ENCODE peak calls at places on chromosomes 6 and 20, in ten cellular contexts. One of them, this sample, is unnamed.

GRCh38 chr6:33492093-33492492 is 37.7 kb downstream of the ZBTB9 start:
- DNase-seq in kidney glomerular epithelial cell: no peak
- DNase-seq in germinal center: no peak
- DNase-seq in activated CD4-positive, alpha-beta T cell treated with anti-CD3 and anti-CD28 coated beads, Interleukin-2, amount 10 ng/mL, durations not matched to agents 7 days and 5 days: no peak
- DNase-seq in sciatic nerve: no peak
- DNase-seq in naive B cell: no peak
- DNase-seq in lower leg skin: peak
- DNase-seq in bronchial epithelial cell: no peak
- DNase-seq in activated T-helper 1 cell treated with Interleukin-2 at 50 U/mL for 16 hours: no peak
- DNase-seq in stimulated activated CD4-positive, alpha-beta T cell treated with anti-CD3 and anti-CD28 coated beads, Interleukin-2, amount 100 ng/mL, for 48 hours: no peak
- DNase-seq in this sample: peak

GRCh38 chr6:142902636-142903053 is 42.3 kb downstream of the HIVEP2 start:
- DNase-seq in bronchial epithelial cell: peak
- DNase-seq in stimulated activated CD4-positive, alpha-beta T cell treated with anti-CD3 and anti-CD28 coated beads, Interleukin-2, amount 100 ng/mL, for 48 hours: peak
- DNase-seq in activated T-helper 1 cell treated with Interleukin-2 at 50 U/mL for 16 hours: peak
- DNase-seq in germinal center: no peak
- DNase-seq in activated CD4-positive, alpha-beta T cell treated with anti-CD3 and anti-CD28 coated beads, Interleukin-2, amount 10 ng/mL, durations not matched to agents 7 days and 5 days: peak
- DNase-seq in sciatic nerve: peak
- DNase-seq in naive B cell: peak
- DNase-seq in lower leg skin: no peak
- DNase-seq in kidney glomerular epithelial cell: peak
- DNase-seq in this sample: peak

GRCh38 chr6:145169726-145170125 is 565.6 kb downstream of the EPM2A start:
- DNase-seq in lower leg skin: no peak
- DNase-seq in bronchial epithelial cell: no peak
- DNase-seq in naive B cell: no peak
- DNase-seq in germinal center: no peak
- DNase-seq in stimulated activated CD4-positive, alpha-beta T cell treated with anti-CD3 and anti-CD28 coated beads, Interleukin-2, amount 100 ng/mL, for 48 hours: no peak
- DNase-seq in sciatic nerve: no peak
- DNase-seq in activated CD4-positive, alpha-beta T cell treated with anti-CD3 and anti-CD28 coated beads, Interleukin-2, amount 10 ng/mL, durations not matched to agents 7 days and 5 days: no peak
- DNase-seq in activated T-helper 1 cell treated with Interleukin-2 at 50 U/mL for 16 hours: no peak
- DNase-seq in kidney glomerular epithelial cell: no peak
- DNase-seq in this sample: no peak

GRCh38 chr6:13026557-13026956 is 301.8 kb downstream of the TBC1D7 start:
- DNase-seq in activated CD4-positive, alpha-beta T cell treated with anti-CD3 and anti-CD28 coated beads, Interleukin-2, amount 10 ng/mL, durations not matched to agents 7 days and 5 days: no peak
- DNase-seq in bronchial epithelial cell: no peak
- DNase-seq in naive B cell: no peak
- DNase-seq in stimulated activated CD4-positive, alpha-beta T cell treated with anti-CD3 and anti-CD28 coated beads, Interleukin-2, amount 100 ng/mL, for 48 hours: no peak
- DNase-seq in activated T-helper 1 cell treated with Interleukin-2 at 50 U/mL for 16 hours: no peak
- DNase-seq in lower leg skin: no peak
- DNase-seq in sciatic nerve: no peak
- DNase-seq in kidney glomerular epithelial cell: no peak
- DNase-seq in germinal center: no peak
- DNase-seq in this sample: no peak

GRCh38 chr20:55253765-55254164 is 751.6 kb downstream of the CBLN4 start:
- DNase-seq in stimulated activated CD4-positive, alpha-beta T cell treated with anti-CD3 and anti-CD28 coated beads, Interleukin-2, amount 100 ng/mL, for 48 hours: no peak
- DNase-seq in activated T-helper 1 cell treated with Interleukin-2 at 50 U/mL for 16 hours: no peak
- DNase-seq in activated CD4-positive, alpha-beta T cell treated with anti-CD3 and anti-CD28 coated beads, Interleukin-2, amount 10 ng/mL, durations not matched to agents 7 days and 5 days: no peak
- DNase-seq in bronchial epithelial cell: no peak
- DNase-seq in sciatic nerve: no peak
- DNase-seq in kidney glomerular epithelial cell: peak
- DNase-seq in lower leg skin: no peak
- DNase-seq in germinal center: no peak
- DNase-seq in naive B cell: no peak
- DNase-seq in this sample: no peak

GRCh38 chr6:144400321-144400720 is 115.2 kb downstream of the UTRN start:
- DNase-seq in sciatic nerve: no peak
- DNase-seq in activated T-helper 1 cell treated with Interleukin-2 at 50 U/mL for 16 hours: no peak
- DNase-seq in bronchial epithelial cell: no peak
- DNase-seq in kidney glomerular epithelial cell: no peak
- DNase-seq in lower leg skin: no peak
- DNase-seq in activated CD4-positive, alpha-beta T cell treated with anti-CD3 and anti-CD28 coated beads, Interleukin-2, amount 10 ng/mL, durations not matched to agents 7 days and 5 days: no peak
- DNase-seq in naive B cell: no peak
- DNase-seq in stimulated activated CD4-positive, alpha-beta T cell treated with anti-CD3 and anti-CD28 coated beads, Interleukin-2, amount 100 ng/mL, for 48 hours: no peak
- DNase-seq in germinal center: no peak
- DNase-seq in this sample: no peak

GRCh38 chr20:45037050-45037449 is 63.9 kb downstream of the KCNS1 start:
- DNase-seq in naive B cell: no peak
- DNase-seq in lower leg skin: no peak
- DNase-seq in activated T-helper 1 cell treated with Interleukin-2 at 50 U/mL for 16 hours: no peak
- DNase-seq in sciatic nerve: no peak
- DNase-seq in kidney glomerular epithelial cell: peak
- DNase-seq in activated CD4-positive, alpha-beta T cell treated with anti-CD3 and anti-CD28 coated beads, Interleukin-2, amount 10 ng/mL, durations not matched to agents 7 days and 5 days: no peak
- DNase-seq in bronchial epithelial cell: peak
- DNase-seq in stimulated activated CD4-positive, alpha-beta T cell treated with anti-CD3 and anti-CD28 coated beads, Interleukin-2, amount 100 ng/mL, for 48 hours: no peak
- DNase-seq in germinal center: no peak
- DNase-seq in this sample: no peak

GRCh38 chr6:27020553-27020880 is 227.0 kb upstream of the PRSS16 start:
- DNase-seq in germinal center: no peak
- DNase-seq in stimulated activated CD4-positive, alpha-beta T cell treated with anti-CD3 and anti-CD28 coated beads, Interleukin-2, amount 100 ng/mL, for 48 hours: no peak
- DNase-seq in sciatic nerve: no peak
- DNase-seq in activated T-helper 1 cell treated with Interleukin-2 at 50 U/mL for 16 hours: no peak
- DNase-seq in kidney glomerular epithelial cell: no peak
- DNase-seq in lower leg skin: no peak
- DNase-seq in activated CD4-positive, alpha-beta T cell treated with anti-CD3 and anti-CD28 coated beads, Interleukin-2, amount 10 ng/mL, durations not matched to agents 7 days and 5 days: no peak
- DNase-seq in naive B cell: no peak
- DNase-seq in bronchial epithelial cell: no peak
- DNase-seq in this sample: no peak

GRCh38 chr20:31681769-31682168 is 40.9 kb downstream of the BCL2L1 start:
- DNase-seq in naive B cell: no peak
- DNase-seq in kidney glomerular epithelial cell: no peak
- DNase-seq in stimulated activated CD4-positive, alpha-beta T cell treated with anti-CD3 and anti-CD28 coated beads, Interleukin-2, amount 100 ng/mL, for 48 hours: no peak
- DNase-seq in bronchial epithelial cell: no peak
- DNase-seq in lower leg skin: no peak
- DNase-seq in sciatic nerve: no peak
- DNase-seq in activated CD4-positive, alpha-beta T cell treated with anti-CD3 and anti-CD28 coated beads, Interleukin-2, amount 10 ng/mL, durations not matched to agents 7 days and 5 days: no peak
- DNase-seq in germinal center: no peak
- DNase-seq in activated T-helper 1 cell treated with Interleukin-2 at 50 U/mL for 16 hours: no peak
- DNase-seq in this sample: no peak

GRCh38 chr6:125300992-125301434 is 754 bp downstream of the HDDC2 start:
- DNase-seq in germinal center: no peak
- DNase-seq in sciatic nerve: no peak
- DNase-seq in activated T-helper 1 cell treated with Interleukin-2 at 50 U/mL for 16 hours: no peak
- DNase-seq in lower leg skin: no peak
- DNase-seq in bronchial epithelial cell: peak
- DNase-seq in kidney glomerular epithelial cell: peak
- DNase-seq in stimulated activated CD4-positive, alpha-beta T cell treated with anti-CD3 and anti-CD28 coated beads, Interleukin-2, amount 100 ng/mL, for 48 hours: no peak
- DNase-seq in naive B cell: no peak
- DNase-seq in activated CD4-positive, alpha-beta T cell treated with anti-CD3 and anti-CD28 coated beads, Interleukin-2, amount 10 ng/mL, durations not matched to agents 7 days and 5 days: peak
- DNase-seq in this sample: peak

GRCh38 chr20:39886650-39887190 is 802.3 kb downstream of the MAFB start:
- DNase-seq in stimulated activated CD4-positive, alpha-beta T cell treated with anti-CD3 and anti-CD28 coated beads, Interleukin-2, amount 100 ng/mL, for 48 hours: no peak
- DNase-seq in germinal center: no peak
- DNase-seq in bronchial epithelial cell: no peak
- DNase-seq in sciatic nerve: peak
- DNase-seq in naive B cell: no peak
- DNase-seq in kidney glomerular epithelial cell: no peak
- DNase-seq in activated CD4-positive, alpha-beta T cell treated with anti-CD3 and anti-CD28 coated beads, Interleukin-2, amount 10 ng/mL, durations not matched to agents 7 days and 5 days: no peak
- DNase-seq in activated T-helper 1 cell treated with Interleukin-2 at 50 U/mL for 16 hours: no peak
- DNase-seq in lower leg skin: no peak
- DNase-seq in this sample: peak

GRCh38 chr20:60752741-60753420 is 499.2 kb upstream of the CDH4 start:
- DNase-seq in bronchial epithelial cell: no peak
- DNase-seq in stimulated activated CD4-positive, alpha-beta T cell treated with anti-CD3 and anti-CD28 coated beads, Interleukin-2, amount 100 ng/mL, for 48 hours: no peak
- DNase-seq in lower leg skin: no peak
- DNase-seq in sciatic nerve: peak
- DNase-seq in naive B cell: no peak
- DNase-seq in activated T-helper 1 cell treated with Interleukin-2 at 50 U/mL for 16 hours: no peak
- DNase-seq in germinal center: no peak
- DNase-seq in activated CD4-positive, alpha-beta T cell treated with anti-CD3 and anti-CD28 coated beads, Interleukin-2, amount 10 ng/mL, durations not matched to agents 7 days and 5 days: no peak
- DNase-seq in kidney glomerular epithelial cell: no peak
- DNase-seq in this sample: no peak

GRCh38 chr6:6803180-6803978 is 214.9 kb downstream of the LY86 start:
- DNase-seq in bronchial epithelial cell: peak
- DNase-seq in germinal center: peak
- DNase-seq in activated T-helper 1 cell treated with Interleukin-2 at 50 U/mL for 16 hours: no peak
- DNase-seq in naive B cell: peak
- DNase-seq in sciatic nerve: no peak
- DNase-seq in kidney glomerular epithelial cell: peak
- DNase-seq in stimulated activated CD4-positive, alpha-beta T cell treated with anti-CD3 and anti-CD28 coated beads, Interleukin-2, amount 100 ng/mL, for 48 hours: no peak
- DNase-seq in lower leg skin: peak
- DNase-seq in activated CD4-positive, alpha-beta T cell treated with anti-CD3 and anti-CD28 coated beads, Interleukin-2, amount 10 ng/mL, durations not matched to agents 7 days and 5 days: peak
- DNase-seq in this sample: peak

GRCh38 chr6:93418448-93419303 is 683 bp downstream of the EPHA7 start:
- DNase-seq in sciatic nerve: peak
- DNase-seq in lower leg skin: peak
- DNase-seq in activated T-helper 1 cell treated with Interleukin-2 at 50 U/mL for 16 hours: no peak
- DNase-seq in activated CD4-positive, alpha-beta T cell treated with anti-CD3 and anti-CD28 coated beads, Interleukin-2, amount 10 ng/mL, durations not matched to agents 7 days and 5 days: no peak
- DNase-seq in stimulated activated CD4-positive, alpha-beta T cell treated with anti-CD3 and anti-CD28 coated beads, Interleukin-2, amount 100 ng/mL, for 48 hours: no peak
- DNase-seq in bronchial epithelial cell: peak
- DNase-seq in kidney glomerular epithelial cell: peak
- DNase-seq in germinal center: no peak
- DNase-seq in naive B cell: no peak
- DNase-seq in this sample: no peak

GRCh38 chr6:128899651-128900050 is 16.7 kb downstream of the LAMA2 start:
- DNase-seq in stimulated activated CD4-positive, alpha-beta T cell treated with anti-CD3 and anti-CD28 coated beads, Interleukin-2, amount 100 ng/mL, for 48 hours: no peak
- DNase-seq in germinal center: no peak
- DNase-seq in kidney glomerular epithelial cell: no peak
- DNase-seq in sciatic nerve: no peak
- DNase-seq in activated CD4-positive, alpha-beta T cell treated with anti-CD3 and anti-CD28 coated beads, Interleukin-2, amount 10 ng/mL, durations not matched to agents 7 days and 5 days: no peak
- DNase-seq in bronchial epithelial cell: no peak
- DNase-seq in activated T-helper 1 cell treated with Interleukin-2 at 50 U/mL for 16 hours: no peak
- DNase-seq in lower leg skin: no peak
- DNase-seq in naive B cell: no peak
- DNase-seq in this sample: no peak

GRCh38 chr6:16582437-16583150 is 178.7 kb downstream of the ATXN1 start:
- DNase-seq in sciatic nerve: no peak
- DNase-seq in activated CD4-positive, alpha-beta T cell treated with anti-CD3 and anti-CD28 coated beads, Interleukin-2, amount 10 ng/mL, durations not matched to agents 7 days and 5 days: no peak
- DNase-seq in kidney glomerular epithelial cell: peak
- DNase-seq in germinal center: no peak
- DNase-seq in stimulated activated CD4-positive, alpha-beta T cell treated with anti-CD3 and anti-CD28 coated beads, Interleukin-2, amount 100 ng/mL, for 48 hours: no peak
- DNase-seq in lower leg skin: no peak
- DNase-seq in activated T-helper 1 cell treated with Interleukin-2 at 50 U/mL for 16 hours: no peak
- DNase-seq in naive B cell: no peak
- DNase-seq in bronchial epithelial cell: peak
- DNase-seq in this sample: no peak

GRCh38 chr6:36724514-36725385 is 27.1 kb downstream of the RAB44 start:
- DNase-seq in sciatic nerve: peak
- DNase-seq in kidney glomerular epithelial cell: peak
- DNase-seq in bronchial epithelial cell: peak
- DNase-seq in lower leg skin: no peak
- DNase-seq in activated T-helper 1 cell treated with Interleukin-2 at 50 U/mL for 16 hours: no peak
- DNase-seq in germinal center: peak
- DNase-seq in stimulated activated CD4-positive, alpha-beta T cell treated with anti-CD3 and anti-CD28 coated beads, Interleukin-2, amount 100 ng/mL, for 48 hours: peak
- DNase-seq in naive B cell: no peak
- DNase-seq in activated CD4-positive, alpha-beta T cell treated with anti-CD3 and anti-CD28 coated beads, Interleukin-2, amount 10 ng/mL, durations not matched to agents 7 days and 5 days: peak
- DNase-seq in this sample: peak

GRCh38 chr6:2695464-2696095 is 55.1 kb downstream of the MYLK4 start:
- DNase-seq in kidney glomerular epithelial cell: peak
- DNase-seq in bronchial epithelial cell: peak
- DNase-seq in activated CD4-positive, alpha-beta T cell treated with anti-CD3 and anti-CD28 coated beads, Interleukin-2, amount 10 ng/mL, durations not matched to agents 7 days and 5 days: no peak
- DNase-seq in lower leg skin: no peak
- DNase-seq in germinal center: no peak
- DNase-seq in activated T-helper 1 cell treated with Interleukin-2 at 50 U/mL for 16 hours: no peak
- DNase-seq in sciatic nerve: no peak
- DNase-seq in naive B cell: no peak
- DNase-seq in stimulated activated CD4-positive, alpha-beta T cell treated with anti-CD3 and anti-CD28 coated beads, Interleukin-2, amount 100 ng/mL, for 48 hours: no peak
- DNase-seq in this sample: peak

GRCh38 chr6:137332637-137333228 is 113.5 kb upstream of the IFNGR1 start:
- DNase-seq in kidney glomerular epithelial cell: no peak
- DNase-seq in sciatic nerve: no peak
- DNase-seq in germinal center: no peak
- DNase-seq in stimulated activated CD4-positive, alpha-beta T cell treated with anti-CD3 and anti-CD28 coated beads, Interleukin-2, amount 100 ng/mL, for 48 hours: no peak
- DNase-seq in activated T-helper 1 cell treated with Interleukin-2 at 50 U/mL for 16 hours: no peak
- DNase-seq in activated CD4-positive, alpha-beta T cell treated with anti-CD3 and anti-CD28 coated beads, Interleukin-2, amount 10 ng/mL, durations not matched to agents 7 days and 5 days: no peak
- DNase-seq in naive B cell: no peak
- DNase-seq in bronchial epithelial cell: no peak
- DNase-seq in lower leg skin: no peak
- DNase-seq in this sample: no peak

GRCh38 chr6:44253307-44254101 is 3.8 kb downstream of the SLC35B2 start:
- DNase-seq in activated CD4-positive, alpha-beta T cell treated with anti-CD3 and anti-CD28 coated beads, Interleukin-2, amount 10 ng/mL, durations not matched to agents 7 days and 5 days: peak
- DNase-seq in bronchial epithelial cell: no peak
- DNase-seq in activated T-helper 1 cell treated with Interleukin-2 at 50 U/mL for 16 hours: no peak
- DNase-seq in lower leg skin: no peak
- DNase-seq in stimulated activated CD4-positive, alpha-beta T cell treated with anti-CD3 and anti-CD28 coated beads, Interleukin-2, amount 100 ng/mL, for 48 hours: peak
- DNase-seq in germinal center: no peak
- DNase-seq in naive B cell: peak
- DNase-seq in kidney glomerular epithelial cell: no peak
- DNase-seq in sciatic nerve: peak
- DNase-seq in this sample: peak

GRCh38 chr20:10634683-10635411 is 39.0 kb downstream of the JAG1 start:
- DNase-seq in kidney glomerular epithelial cell: no peak
- DNase-seq in germinal center: no peak
- DNase-seq in stimulated activated CD4-positive, alpha-beta T cell treated with anti-CD3 and anti-CD28 coated beads, Interleukin-2, amount 100 ng/mL, for 48 hours: no peak
- DNase-seq in lower leg skin: no peak
- DNase-seq in naive B cell: no peak
- DNase-seq in activated T-helper 1 cell treated with Interleukin-2 at 50 U/mL for 16 hours: no peak
- DNase-seq in activated CD4-positive, alpha-beta T cell treated with anti-CD3 and anti-CD28 coated beads, Interleukin-2, amount 10 ng/mL, durations not matched to agents 7 days and 5 days: no peak
- DNase-seq in bronchial epithelial cell: peak
- DNase-seq in sciatic nerve: no peak
- DNase-seq in this sample: no peak

GRCh38 chr6:55379486-55379885 is 52.2 kb downstream of the GFRAL start:
- DNase-seq in naive B cell: no peak
- DNase-seq in bronchial epithelial cell: no peak
- DNase-seq in kidney glomerular epithelial cell: no peak
- DNase-seq in activated CD4-positive, alpha-beta T cell treated with anti-CD3 and anti-CD28 coated beads, Interleukin-2, amount 10 ng/mL, durations not matched to agents 7 days and 5 days: no peak
- DNase-seq in stimulated activated CD4-positive, alpha-beta T cell treated with anti-CD3 and anti-CD28 coated beads, Interleukin-2, amount 100 ng/mL, for 48 hours: no peak
- DNase-seq in lower leg skin: no peak
- DNase-seq in activated T-helper 1 cell treated with Interleukin-2 at 50 U/mL for 16 hours: no peak
- DNase-seq in sciatic nerve: no peak
- DNase-seq in germinal center: no peak
- DNase-seq in this sample: no peak

GRCh38 chr6:75855047-75855446 is 106.0 kb downstream of the MYO6 start:
- DNase-seq in activated T-helper 1 cell treated with Interleukin-2 at 50 U/mL for 16 hours: no peak
- DNase-seq in bronchial epithelial cell: peak
- DNase-seq in sciatic nerve: no peak
- DNase-seq in naive B cell: no peak
- DNase-seq in stimulated activated CD4-positive, alpha-beta T cell treated with anti-CD3 and anti-CD28 coated beads, Interleukin-2, amount 100 ng/mL, for 48 hours: peak
- DNase-seq in lower leg skin: no peak
- DNase-seq in kidney glomerular epithelial cell: peak
- DNase-seq in activated CD4-positive, alpha-beta T cell treated with anti-CD3 and anti-CD28 coated beads, Interleukin-2, amount 10 ng/mL, durations not matched to agents 7 days and 5 days: peak
- DNase-seq in germinal center: no peak
- DNase-seq in this sample: peak

This sample was measured in NAMALWA.